ENCODE peak calls at places on chromosomes 5 and 9, in seven cellular contexts. D is cardiac muscle cell, N is trophoblast cell, Z is H9, S is A549, H is HepG2, L is psoas muscle. A is an unnamed sample. For H3K4me1, the result is how much of the 10 kb centered on the place peaks cover.

GRCh38 chr9:94002316-94003140 is 47.4 kb upstream of the BARX1 start:
- DNase-seq in D (peak), N (peak), Z (peak), S (peak), H (peak), L (no peak), A (peak)

GRCh38 chr5:109455598-109456096 is 45.9 kb upstream of the PJA2 start:
- DNase-seq in D (peak), N (peak), Z (no peak), S (peak), H (peak), L (peak), A (no peak)

GRCh38 chr9:89247431-89248370 is 63.3 kb upstream of the CKS2 start:
- DNase-seq in D (no peak), N (peak), Z (peak), S (no peak), H (no peak), L (no peak), A (no peak)

GRCh38 chr9:128125575-128126354 is 1.8 kb downstream of the PTGES2 start:
- DNase-seq in D (no peak), N (no peak), Z (no peak), S (no peak), H (no peak), L (peak), A (no peak)

GRCh38 chr5:139383275-139383992 is at the start of gene SLC23A1:
- DNase-seq in D (no peak), N (peak), Z (no peak), S (peak), H (peak), L (no peak), A (no peak)

GRCh38 chr9:34513567-34514214 is 9.1 kb downstream of the ENHO start:
- DNase-seq in D (peak), N (no peak), Z (peak), S (no peak), H (no peak), L (no peak), A (no peak)

GRCh38 chr9:25716220-25716872 is 38.1 kb upstream of the TUSC1 start:
- DNase-seq in D (peak), N (peak), Z (peak), S (peak), H (peak), L (no peak), A (peak)

GRCh38 chr5:88393082-88393481 is 124.4 kb upstream of the TMEM161B start:
- DNase-seq in D (no peak), N (no peak), Z (no peak), S (no peak), H (no peak), L (no peak), A (no peak)

GRCh38 chr5:168683927-168684295 is 104.7 kb upstream of the PANK3 start:
- DNase-seq in D (no peak), N (no peak), Z (no peak), S (no peak), H (no peak), L (no peak), A (no peak)

GRCh38 chr5:122352331-122352730 is 40.3 kb downstream of the SNCAIP start:
- DNase-seq in D (no peak), N (no peak), Z (no peak), S (no peak), H (no peak), L (no peak), A (no peak)

GRCh38 chr5:110802998-110803397 is 64.2 kb downstream of the SLC25A46 start:
- DNase-seq in D (no peak), N (no peak), Z (no peak), S (no peak), H (no peak), L (no peak), A (no peak)
- H3K4me1 ChIP-seq in D (under half), N (under half), Z (under half), S (under half), H (under half), L (under half), A (under half)

GRCh38 chr5:6716634-6717149 is 3.5 kb downstream of the TENT4A start:
- DNase-seq in D (no peak), N (no peak), Z (no peak), S (no peak), H (no peak), L (no peak), A (no peak)
- H3K4me1 ChIP-seq in D (under half), N (under half), Z (under half), S (under half), H (half or more), L (half or more), A (under half)

DNA sequence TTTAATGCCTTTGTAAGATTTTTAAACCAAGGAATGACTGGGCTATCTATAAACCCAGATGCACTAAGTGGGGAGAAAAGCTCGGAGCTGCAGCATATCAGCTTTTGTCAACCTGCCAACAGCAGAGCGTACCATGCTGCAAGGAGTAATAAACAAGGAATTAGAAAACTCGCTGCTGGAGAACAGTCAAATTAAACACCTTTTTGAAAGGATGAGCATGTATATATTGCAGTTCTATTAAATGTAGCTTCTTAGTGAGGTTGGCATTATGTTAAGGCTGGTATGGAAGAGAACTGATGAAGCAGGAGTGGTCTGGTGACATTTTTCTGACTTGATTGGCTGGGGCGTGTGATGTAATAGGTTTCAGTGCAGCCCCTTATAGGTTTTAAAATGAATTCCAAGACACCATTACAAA is 74.7 kb downstream of the PIK3R1 start:
- DNase-seq in D (peak), N (no peak), Z (no peak), S (no peak), H (no peak), L (no peak), A (no peak)
- H3K4me1 ChIP-seq in D (under half), N (under half), Z (under half), S (under half), H (half or more), L (under half), A (under half)

GRCh38 chr9:72363226-72363625 is 1.8 kb downstream of the ZFAND5 start:
- DNase-seq in D (no peak), N (no peak), Z (no peak), S (peak), H (no peak), L (no peak), A (no peak)

GRCh38 chr9:72365525-72366256 is 683 bp upstream of the ZFAND5 start:
- DNase-seq in D (peak), N (peak), Z (peak), S (peak), H (peak), L (peak), A (no peak)

GRCh38 chr9:72362680-72363139 is 2.3 kb downstream of the ZFAND5 start:
- DNase-seq in D (peak), N (peak), Z (no peak), S (peak), H (peak), L (peak), A (no peak)

GRCh38 chr9:72363908-72364678 is 915 bp downstream of the ZFAND5 start:
- DNase-seq in D (peak), N (peak), Z (peak), S (peak), H (peak), L (peak), A (no peak)

GRCh38 chr9:72364679-72365524 is at the start of gene ZFAND5:
- DNase-seq in D (peak), N (peak), Z (peak), S (peak), H (peak), L (peak), A (peak)
- H3K4me1 ChIP-seq in D (under half), N (under half), Z (under half), S (under half), H (half or more), L (under half), A (under half)

DNA sequence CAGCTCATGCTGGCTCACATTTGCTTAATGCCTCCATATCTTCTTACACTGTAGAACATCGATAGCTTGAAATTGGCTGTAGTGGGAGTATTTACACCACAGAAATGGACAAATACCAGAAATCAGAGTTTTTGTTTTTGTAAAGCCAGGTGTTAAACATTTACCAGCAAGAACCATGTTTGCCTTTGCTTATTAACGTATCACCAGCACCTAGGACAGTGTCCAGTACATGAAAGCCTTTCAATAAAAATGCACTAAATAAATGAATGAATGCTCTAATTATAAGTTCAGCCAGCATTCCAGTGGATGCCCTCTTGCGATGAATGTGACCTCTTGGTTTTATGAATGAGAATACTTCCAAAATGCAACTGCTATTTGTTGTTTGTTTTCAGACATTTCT is 140.4 kb upstream of the VLDLR start:
- DNase-seq in D (no peak), N (no peak), Z (no peak), S (no peak), H (no peak), L (no peak), A (no peak)
- H3K4me1 ChIP-seq in D (under half), N (under half), Z (under half), S (under half), H (under half), L (under half), A (under half)

GRCh38 chr9:120711841-120712538 is 2.3 kb downstream of the MEGF9 start:
- DNase-seq in D (no peak), N (peak), Z (no peak), S (peak), H (no peak), L (no peak), A (no peak)

GRCh38 chr9:120707170-120707569 is 7.1 kb downstream of the MEGF9 start:
- DNase-seq in D (no peak), N (no peak), Z (no peak), S (no peak), H (no peak), L (no peak), A (no peak)

GRCh38 chr9:120711354-120711753 is 2.9 kb downstream of the MEGF9 start:
- DNase-seq in D (no peak), N (no peak), Z (no peak), S (peak), H (no peak), L (no peak), A (no peak)

GRCh38 chr9:120710110-120710981 is 3.9 kb downstream of the MEGF9 start:
- DNase-seq in D (no peak), N (peak), Z (no peak), S (peak), H (peak), L (no peak), A (no peak)

GRCh38 chr9:120708526-120709224 is 5.6 kb downstream of the MEGF9 start:
- DNase-seq in D (no peak), N (no peak), Z (no peak), S (no peak), H (no peak), L (no peak), A (no peak)
- H3K4me1 ChIP-seq in D (under half), N (under half), Z (under half), S (half or more), H (half or more), L (under half), A (under half)

GRCh38 chr9:92740969-92741368 is 23.7 kb downstream of the BICD2 start:
- DNase-seq in D (no peak), N (peak), Z (no peak), S (no peak), H (no peak), L (no peak), A (no peak)
- H3K4me1 ChIP-seq in D (under half), N (under half), Z (under half), S (under half), H (under half), L (half or more), A (under half)

DNA sequence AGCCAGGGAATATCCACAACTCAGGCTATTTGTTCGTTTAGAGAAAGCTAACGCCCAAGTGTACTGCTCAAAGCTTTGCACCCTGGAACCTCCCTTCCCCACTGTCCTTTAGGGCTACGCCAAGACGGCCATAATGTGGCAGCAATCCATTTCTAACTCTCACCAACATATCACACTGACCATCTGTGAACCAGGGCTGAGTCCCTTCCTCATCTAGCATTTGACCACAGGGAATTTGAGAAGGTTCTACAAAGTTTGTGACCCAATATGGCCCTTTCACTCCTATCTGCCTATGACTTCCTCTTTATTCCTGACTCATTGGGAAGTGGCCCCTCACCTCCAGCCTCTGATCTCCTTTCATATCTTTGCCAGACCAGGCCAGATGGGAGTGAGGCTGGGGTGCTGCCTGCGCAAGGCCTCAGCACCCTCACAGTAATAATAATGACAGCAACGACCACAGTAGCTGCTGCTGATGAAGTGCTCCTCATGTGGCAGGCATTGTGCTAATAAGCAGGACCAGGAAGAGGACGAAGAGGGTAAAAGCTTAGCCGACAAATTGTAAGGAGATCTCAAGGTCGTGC is 9.3 kb upstream of the ARAP3 start:
- DNase-seq in D (no peak), N (no peak), Z (no peak), S (no peak), H (no peak), L (no peak), A (no peak)
- H3K4me1 ChIP-seq in D (under half), N (under half), Z (under half), S (under half), H (under half), L (under half), A (under half)

GRCh38 chr5:151682751-151683331 is 3.9 kb downstream of the SPARC start:
- DNase-seq in D (peak), N (no peak), Z (no peak), S (no peak), H (no peak), L (no peak), A (no peak)

GRCh38 chr5:151683936-151684586 is 2.7 kb downstream of the SPARC start:
- DNase-seq in D (no peak), N (no peak), Z (no peak), S (no peak), H (no peak), L (no peak), A (no peak)

GRCh38 chr5:151683444-151683843 is 3.3 kb downstream of the SPARC start:
- DNase-seq in D (no peak), N (no peak), Z (no peak), S (no peak), H (no peak), L (no peak), A (no peak)

GRCh38 chr5:151685749-151686672 is 704 bp downstream of the SPARC start:
- DNase-seq in D (peak), N (no peak), Z (peak), S (no peak), H (no peak), L (no peak), A (no peak)

GRCh38 chr5:151684690-151685361 is 1.9 kb downstream of the SPARC start:
- DNase-seq in D (peak), N (peak), Z (peak), S (peak), H (no peak), L (peak), A (peak)
- H3K4me1 ChIP-seq in D (under half), N (under half), Z (under half), S (under half), H (under half), L (under half), A (under half)

A was measured in iPS DF 6.9.